ENCODE peak calls at places on chromosomes 5 and 9, in eight cellular contexts. One of them, this sample, is unnamed.

GRCh38 chr5:67004730-67005350 is 191.8 kb downstream of the CD180 start:
- DNase-seq in stimulated activated naive CD4-positive, alpha-beta T cell: no peak
- DNase-seq in Calu3: no peak
- DNase-seq in esophagus muscularis mucosa: no peak
- DNase-seq in neural progenitor cell: peak
- DNase-seq in cardiac muscle cell: peak
- DNase-seq in AML-193: no peak
- DNase-seq in left ventricle myocardium superior: no peak
- DNase-seq in this sample: no peak

GRCh38 chr9:113483676-113484257 is 20.2 kb downstream of the RGS3 start:
- DNase-seq in AML-193: no peak
- DNase-seq in Calu3: no peak
- DNase-seq in stimulated activated naive CD4-positive, alpha-beta T cell: no peak
- DNase-seq in neural progenitor cell: no peak
- DNase-seq in esophagus muscularis mucosa: no peak
- DNase-seq in left ventricle myocardium superior: no peak
- DNase-seq in cardiac muscle cell: no peak
- DNase-seq in this sample: no peak

GRCh38 chr9:89738137-89738932 is 133.5 kb downstream of the GADD45G start:
- DNase-seq in esophagus muscularis mucosa: no peak
- DNase-seq in cardiac muscle cell: no peak
- DNase-seq in neural progenitor cell: peak
- DNase-seq in stimulated activated naive CD4-positive, alpha-beta T cell: no peak
- DNase-seq in left ventricle myocardium superior: no peak
- DNase-seq in Calu3: no peak
- DNase-seq in AML-193: no peak
- DNase-seq in this sample: no peak

GRCh38 chr5:74595143-74595915 is 45.2 kb downstream of the ENC1 start:
- DNase-seq in left ventricle myocardium superior: no peak
- DNase-seq in Calu3: peak
- DNase-seq in stimulated activated naive CD4-positive, alpha-beta T cell: no peak
- DNase-seq in esophagus muscularis mucosa: no peak
- DNase-seq in neural progenitor cell: no peak
- DNase-seq in AML-193: no peak
- DNase-seq in cardiac muscle cell: peak
- DNase-seq in this sample: no peak

GRCh38 chr5:120901199-120901598 is 437.1 kb downstream of the PRR16 start:
- DNase-seq in neural progenitor cell: no peak
- DNase-seq in Calu3: peak
- DNase-seq in stimulated activated naive CD4-positive, alpha-beta T cell: no peak
- DNase-seq in cardiac muscle cell: no peak
- DNase-seq in esophagus muscularis mucosa: no peak
- DNase-seq in AML-193: peak
- DNase-seq in left ventricle myocardium superior: no peak
- DNase-seq in this sample: no peak

GRCh38 chr9:7668541-7668940 is 131.0 kb downstream of the DMAC1 start:
- DNase-seq in Calu3: no peak
- DNase-seq in stimulated activated naive CD4-positive, alpha-beta T cell: no peak
- DNase-seq in esophagus muscularis mucosa: no peak
- DNase-seq in AML-193: no peak
- DNase-seq in cardiac muscle cell: no peak
- DNase-seq in left ventricle myocardium superior: no peak
- DNase-seq in neural progenitor cell: no peak
- DNase-seq in this sample: no peak

GRCh38 chr9:14283276-14283675 is 30.7 kb downstream of the NFIB start:
- DNase-seq in stimulated activated naive CD4-positive, alpha-beta T cell: no peak
- DNase-seq in neural progenitor cell: no peak
- DNase-seq in Calu3: no peak
- DNase-seq in esophagus muscularis mucosa: no peak
- DNase-seq in cardiac muscle cell: no peak
- DNase-seq in left ventricle myocardium superior: no peak
- DNase-seq in AML-193: no peak
- DNase-seq in this sample: no peak

GRCh38 chr9:109640232-109641078 is 139.5 kb upstream of the PALM2AKAP2 start:
- DNase-seq in AML-193: no peak
- DNase-seq in esophagus muscularis mucosa: no peak
- DNase-seq in left ventricle myocardium superior: peak
- DNase-seq in stimulated activated naive CD4-positive, alpha-beta T cell: no peak
- DNase-seq in cardiac muscle cell: peak
- DNase-seq in Calu3: peak
- DNase-seq in neural progenitor cell: peak
- DNase-seq in this sample: peak

GRCh38 chr5:36407396-36407795 is 105.7 kb upstream of the RANBP3L start:
- DNase-seq in esophagus muscularis mucosa: no peak
- DNase-seq in cardiac muscle cell: no peak
- DNase-seq in stimulated activated naive CD4-positive, alpha-beta T cell: no peak
- DNase-seq in left ventricle myocardium superior: no peak
- DNase-seq in Calu3: no peak
- DNase-seq in neural progenitor cell: no peak
- DNase-seq in AML-193: no peak
- DNase-seq in this sample: no peak

GRCh38 chr9:71202931-71203330 is 81.5 kb upstream of the TRPM3 start:
- DNase-seq in Calu3: no peak
- DNase-seq in neural progenitor cell: no peak
- DNase-seq in esophagus muscularis mucosa: no peak
- DNase-seq in AML-193: no peak
- DNase-seq in stimulated activated naive CD4-positive, alpha-beta T cell: no peak
- DNase-seq in cardiac muscle cell: no peak
- DNase-seq in left ventricle myocardium superior: no peak
- DNase-seq in this sample: no peak

GRCh38 chr5:73900566-73900965 is 274.6 kb downstream of the ARHGEF28 start:
- DNase-seq in stimulated activated naive CD4-positive, alpha-beta T cell: no peak
- DNase-seq in cardiac muscle cell: no peak
- DNase-seq in Calu3: no peak
- DNase-seq in AML-193: no peak
- DNase-seq in esophagus muscularis mucosa: no peak
- DNase-seq in neural progenitor cell: no peak
- DNase-seq in left ventricle myocardium superior: no peak
- DNase-seq in this sample: no peak

GRCh38 chr5:143399616-143400540 is 3.6 kb downstream of the NR3C1 start:
- DNase-seq in neural progenitor cell: no peak
- DNase-seq in left ventricle myocardium superior: no peak
- DNase-seq in Calu3: no peak
- DNase-seq in cardiac muscle cell: no peak
- DNase-seq in AML-193: no peak
- DNase-seq in esophagus muscularis mucosa: no peak
- DNase-seq in stimulated activated naive CD4-positive, alpha-beta T cell: no peak
- DNase-seq in this sample: no peak

GRCh38 chr5:180792287-180792964 is 10.2 kb downstream of the MGAT1 start:
- DNase-seq in Calu3: no peak
- DNase-seq in AML-193: no peak
- DNase-seq in neural progenitor cell: no peak
- DNase-seq in esophagus muscularis mucosa: peak
- DNase-seq in cardiac muscle cell: no peak
- DNase-seq in left ventricle myocardium superior: no peak
- DNase-seq in stimulated activated naive CD4-positive, alpha-beta T cell: no peak
- DNase-seq in this sample: no peak

GRCh38 chr9:89477811-89478583 is 19.9 kb downstream of the SEMA4D start:
- DNase-seq in esophagus muscularis mucosa: no peak
- DNase-seq in left ventricle myocardium superior: peak
- DNase-seq in Calu3: no peak
- DNase-seq in cardiac muscle cell: peak
- DNase-seq in AML-193: peak
- DNase-seq in stimulated activated naive CD4-positive, alpha-beta T cell: peak
- DNase-seq in neural progenitor cell: no peak
- DNase-seq in this sample: no peak

GRCh38 chr5:131466171-131466766 is 168.8 kb downstream of the RAPGEF6 start:
- DNase-seq in cardiac muscle cell: no peak
- DNase-seq in esophagus muscularis mucosa: no peak
- DNase-seq in Calu3: no peak
- DNase-seq in neural progenitor cell: no peak
- DNase-seq in stimulated activated naive CD4-positive, alpha-beta T cell: no peak
- DNase-seq in left ventricle myocardium superior: no peak
- DNase-seq in AML-193: no peak
- DNase-seq in this sample: no peak

GRCh38 chr5:151121652-151122051 is 35.9 kb downstream of the ANXA6 start:
- DNase-seq in AML-193: no peak
- DNase-seq in cardiac muscle cell: no peak
- DNase-seq in Calu3: no peak
- DNase-seq in neural progenitor cell: no peak
- DNase-seq in left ventricle myocardium superior: no peak
- DNase-seq in esophagus muscularis mucosa: no peak
- DNase-seq in stimulated activated naive CD4-positive, alpha-beta T cell: no peak
- DNase-seq in this sample: no peak

GRCh38 chr9:14258840-14259239 is 55.1 kb downstream of the NFIB start:
- DNase-seq in cardiac muscle cell: no peak
- DNase-seq in left ventricle myocardium superior: no peak
- DNase-seq in neural progenitor cell: no peak
- DNase-seq in stimulated activated naive CD4-positive, alpha-beta T cell: no peak
- DNase-seq in AML-193: no peak
- DNase-seq in Calu3: no peak
- DNase-seq in esophagus muscularis mucosa: no peak
- DNase-seq in this sample: no peak

GRCh38 chr9:133158695-133159094 is 5.0 kb downstream of the GBGT1 start:
- DNase-seq in Calu3: no peak
- DNase-seq in cardiac muscle cell: no peak
- DNase-seq in stimulated activated naive CD4-positive, alpha-beta T cell: no peak
- DNase-seq in neural progenitor cell: no peak
- DNase-seq in AML-193: no peak
- DNase-seq in esophagus muscularis mucosa: no peak
- DNase-seq in left ventricle myocardium superior: no peak
- DNase-seq in this sample: no peak

GRCh38 chr5:151223447-151224264 is at the start of gene CCDC69:
- DNase-seq in esophagus muscularis mucosa: no peak
- DNase-seq in AML-193: peak
- DNase-seq in Calu3: peak
- DNase-seq in stimulated activated naive CD4-positive, alpha-beta T cell: peak
- DNase-seq in cardiac muscle cell: peak
- DNase-seq in left ventricle myocardium superior: peak
- DNase-seq in neural progenitor cell: peak
- DNase-seq in this sample: peak

GRCh38 chr9:109449036-109449798 is 48.9 kb downstream of the PTPN3 start:
- DNase-seq in cardiac muscle cell: no peak
- DNase-seq in esophagus muscularis mucosa: no peak
- DNase-seq in stimulated activated naive CD4-positive, alpha-beta T cell: no peak
- DNase-seq in Calu3: no peak
- DNase-seq in neural progenitor cell: no peak
- DNase-seq in left ventricle myocardium superior: no peak
- DNase-seq in AML-193: no peak
- DNase-seq in this sample: no peak

GRCh38 chr9:95143591-95144561 is 173.6 kb downstream of the FANCC start:
- DNase-seq in stimulated activated naive CD4-positive, alpha-beta T cell: no peak
- DNase-seq in AML-193: no peak
- DNase-seq in esophagus muscularis mucosa: peak
- DNase-seq in cardiac muscle cell: no peak
- DNase-seq in left ventricle myocardium superior: peak
- DNase-seq in neural progenitor cell: no peak
- DNase-seq in Calu3: no peak
- DNase-seq in this sample: no peak

GRCh38 chr5:141951341-141951781 is 6.6 kb downstream of the PCDH12 start:
- DNase-seq in left ventricle myocardium superior: no peak
- DNase-seq in cardiac muscle cell: peak
- DNase-seq in Calu3: peak
- DNase-seq in neural progenitor cell: peak
- DNase-seq in AML-193: no peak
- DNase-seq in stimulated activated naive CD4-positive, alpha-beta T cell: no peak
- DNase-seq in esophagus muscularis mucosa: no peak
- DNase-seq in this sample: no peak

GRCh38 chr9:72441296-72442211 is 76.5 kb upstream of the ZFAND5 start:
- DNase-seq in left ventricle myocardium superior: no peak
- DNase-seq in AML-193: no peak
- DNase-seq in esophagus muscularis mucosa: no peak
- DNase-seq in neural progenitor cell: peak
- DNase-seq in stimulated activated naive CD4-positive, alpha-beta T cell: no peak
- DNase-seq in cardiac muscle cell: no peak
- DNase-seq in Calu3: no peak
- DNase-seq in this sample: no peak

GRCh38 chr9:93155716-93156474 is 21.8 kb upstream of the NINJ1 start:
- DNase-seq in left ventricle myocardium superior: no peak
- DNase-seq in cardiac muscle cell: no peak
- DNase-seq in neural progenitor cell: no peak
- DNase-seq in esophagus muscularis mucosa: no peak
- DNase-seq in Calu3: no peak
- DNase-seq in AML-193: no peak
- DNase-seq in stimulated activated naive CD4-positive, alpha-beta T cell: no peak
- DNase-seq in this sample: no peak